ENCODE peak calls at places on chromosomes 11 and 22, in six cellular contexts. One of them, this sample, is unnamed.
A peak's percentile ranks its signal among the peaks of the same experiment; 100 is the strongest.

GRCh38 chr11:121459413-121460041 is 6.8 kb upstream of the SORL1-AS1 start:
- DNase-seq in astrocyte of the spinal cord: no peak
- DNase-seq in suprapubic skin: no peak
- DNase-seq in colonic mucosa: no peak
- DNase-seq in brain microvascular endothelial cell: no peak
- DNase-seq in AG09309: no peak
- DNase-seq in this sample: no peak

GRCh38 chr22:29716814-29717213 is 3.0 kb upstream of the CABP7 start:
- DNase-seq in AG09309: peak; percentile 10
- DNase-seq in colonic mucosa: peak; percentile 41
- DNase-seq in brain microvascular endothelial cell: peak; percentile 66
- DNase-seq in astrocyte of the spinal cord: peak; percentile 76
- DNase-seq in suprapubic skin: no peak
- DNase-seq in this sample: peak; percentile 90

GRCh38 chr22:39453765-39454378 is 2.9 kb upstream of the MGAT3 start:
- DNase-seq in suprapubic skin: no peak
- DNase-seq in colonic mucosa: no peak
- DNase-seq in brain microvascular endothelial cell: no peak
- DNase-seq in AG09309: no peak
- DNase-seq in astrocyte of the spinal cord: no peak
- DNase-seq in this sample: no peak

GRCh38 chr11:132072880-132073213 is 702.4 kb downstream of the NTM start:
- DNase-seq in brain microvascular endothelial cell: peak; percentile 33
- DNase-seq in AG09309: no peak
- DNase-seq in astrocyte of the spinal cord: no peak
- DNase-seq in colonic mucosa: no peak
- DNase-seq in suprapubic skin: no peak
- DNase-seq in this sample: no peak

GRCh38 chr11:8342821-8343681 is 79.4 kb upstream of the LMO1 start:
- DNase-seq in brain microvascular endothelial cell: no peak
- DNase-seq in astrocyte of the spinal cord: no peak
- DNase-seq in AG09309: no peak
- DNase-seq in suprapubic skin: no peak
- DNase-seq in colonic mucosa: no peak
- DNase-seq in this sample: no peak

GRCh38 chr22:24994070-24994763 is 41.7 kb downstream of the KIAA1671 start:
- DNase-seq in brain microvascular endothelial cell: no peak
- DNase-seq in suprapubic skin: no peak
- DNase-seq in astrocyte of the spinal cord: peak; percentile 46
- DNase-seq in colonic mucosa: peak; percentile 89
- DNase-seq in AG09309: no peak
- DNase-seq in this sample: no peak

GRCh38 chr22:26068571-26068970 is 100.7 kb upstream of the SEZ6L start:
- DNase-seq in AG09309: no peak
- DNase-seq in suprapubic skin: no peak
- DNase-seq in brain microvascular endothelial cell: no peak
- DNase-seq in astrocyte of the spinal cord: no peak
- DNase-seq in colonic mucosa: no peak
- DNase-seq in this sample: no peak

GRCh38 chr11:90434858-90435257 is 212.0 kb upstream of the CHORDC1 start:
- DNase-seq in suprapubic skin: no peak
- DNase-seq in astrocyte of the spinal cord: no peak
- DNase-seq in AG09309: no peak
- DNase-seq in colonic mucosa: no peak
- DNase-seq in brain microvascular endothelial cell: peak; percentile 21
- DNase-seq in this sample: no peak

GRCh38 chr11:102666331-102666957 is 39.1 kb downstream of the MMP27 start:
- DNase-seq in suprapubic skin: no peak
- DNase-seq in astrocyte of the spinal cord: peak; percentile 61
- DNase-seq in AG09309: peak; percentile 8
- DNase-seq in brain microvascular endothelial cell: peak; percentile 44
- DNase-seq in colonic mucosa: peak; percentile 31
- DNase-seq in this sample: no peak

DNA sequence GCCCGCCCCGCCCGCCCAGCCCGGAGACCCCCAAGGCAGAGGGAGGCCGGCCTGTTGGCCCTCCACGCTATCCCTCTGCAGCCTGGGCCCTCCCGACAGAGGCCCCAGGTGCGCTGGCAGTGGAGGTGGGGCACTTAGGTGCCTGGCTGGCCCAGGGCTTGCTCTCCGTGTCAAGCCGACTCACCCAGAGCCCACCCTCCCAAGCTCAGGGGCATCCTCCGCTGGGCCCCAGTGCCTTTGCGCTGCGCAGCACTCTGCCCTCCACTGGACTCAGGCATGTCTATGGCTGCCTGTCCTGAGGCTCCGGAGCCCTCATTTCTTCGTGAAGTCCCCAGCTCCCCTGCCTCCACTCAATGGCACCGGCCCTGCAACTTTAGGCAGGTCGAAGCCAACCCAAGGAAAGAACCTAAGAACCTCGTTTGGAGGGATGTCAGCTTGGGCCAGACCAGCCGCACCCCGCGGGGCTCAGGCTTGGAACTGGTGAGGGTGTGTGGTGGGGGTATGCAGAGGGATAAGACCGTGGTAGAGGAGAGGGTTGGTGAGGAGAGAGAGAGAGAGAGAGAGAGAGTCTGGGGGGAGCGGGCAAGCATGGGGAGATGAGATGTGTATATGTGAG is 6.1 kb downstream of the SMIM45 start:
- DNase-seq in brain microvascular endothelial cell: no peak
- DNase-seq in colonic mucosa: no peak
- DNase-seq in AG09309: no peak
- DNase-seq in suprapubic skin: no peak
- DNase-seq in astrocyte of the spinal cord: no peak
- DNase-seq in this sample: no peak
- TF ChIP-seq CTCF in brain microvascular endothelial cell: no peak
- TF ChIP-seq CTCF in colonic mucosa: peak; percentile 8
- TF ChIP-seq CTCF in AG09309: no peak
- TF ChIP-seq CTCF in suprapubic skin: no peak
- TF ChIP-seq CTCF in astrocyte of the spinal cord: no peak
- TF ChIP-seq CTCF in this sample: no peak

GRCh38 chr11:118672865-118673264 is 6.6 kb downstream of the TREH start:
- DNase-seq in astrocyte of the spinal cord: no peak
- DNase-seq in AG09309: no peak
- DNase-seq in brain microvascular endothelial cell: no peak
- DNase-seq in colonic mucosa: no peak
- DNase-seq in suprapubic skin: no peak
- DNase-seq in this sample: no peak
- TF ChIP-seq CTCF in astrocyte of the spinal cord: no peak
- TF ChIP-seq CTCF in AG09309: peak; percentile 27
- TF ChIP-seq CTCF in brain microvascular endothelial cell: peak; percentile 47
- TF ChIP-seq CTCF in colonic mucosa: no peak
- TF ChIP-seq CTCF in suprapubic skin: no peak
- TF ChIP-seq CTCF in this sample: peak; percentile 16

GRCh38 chr11:22923561-22923960 is 63.3 kb upstream of the CCDC179 start:
- DNase-seq in suprapubic skin: no peak
- DNase-seq in AG09309: no peak
- DNase-seq in astrocyte of the spinal cord: no peak
- DNase-seq in brain microvascular endothelial cell: no peak
- DNase-seq in colonic mucosa: no peak
- DNase-seq in this sample: no peak

GRCh38 chr11:22926341-22926740 is 66.1 kb upstream of the CCDC179 start:
- DNase-seq in suprapubic skin: no peak
- DNase-seq in brain microvascular endothelial cell: no peak
- DNase-seq in AG09309: no peak
- DNase-seq in astrocyte of the spinal cord: no peak
- DNase-seq in colonic mucosa: no peak
- DNase-seq in this sample: no peak

GRCh38 chr11:22922672-22923071 is 62.4 kb upstream of the CCDC179 start:
- DNase-seq in colonic mucosa: no peak
- DNase-seq in AG09309: no peak
- DNase-seq in astrocyte of the spinal cord: no peak
- DNase-seq in brain microvascular endothelial cell: no peak
- DNase-seq in suprapubic skin: no peak
- DNase-seq in this sample: no peak

GRCh38 chr11:22920939-22921565 is 60.8 kb upstream of the CCDC179 start:
- DNase-seq in astrocyte of the spinal cord: peak; percentile 57
- DNase-seq in colonic mucosa: peak; percentile 23
- DNase-seq in AG09309: peak; percentile 1
- DNase-seq in suprapubic skin: no peak
- DNase-seq in brain microvascular endothelial cell: peak; percentile 70
- DNase-seq in this sample: no peak
- TF ChIP-seq CTCF in astrocyte of the spinal cord: peak; percentile 87
- TF ChIP-seq CTCF in colonic mucosa: peak; percentile 37
- TF ChIP-seq CTCF in AG09309: peak; percentile 61
- TF ChIP-seq CTCF in suprapubic skin: no peak
- TF ChIP-seq CTCF in brain microvascular endothelial cell: peak; percentile 89
- TF ChIP-seq CTCF in this sample: peak; percentile 85

DNA sequence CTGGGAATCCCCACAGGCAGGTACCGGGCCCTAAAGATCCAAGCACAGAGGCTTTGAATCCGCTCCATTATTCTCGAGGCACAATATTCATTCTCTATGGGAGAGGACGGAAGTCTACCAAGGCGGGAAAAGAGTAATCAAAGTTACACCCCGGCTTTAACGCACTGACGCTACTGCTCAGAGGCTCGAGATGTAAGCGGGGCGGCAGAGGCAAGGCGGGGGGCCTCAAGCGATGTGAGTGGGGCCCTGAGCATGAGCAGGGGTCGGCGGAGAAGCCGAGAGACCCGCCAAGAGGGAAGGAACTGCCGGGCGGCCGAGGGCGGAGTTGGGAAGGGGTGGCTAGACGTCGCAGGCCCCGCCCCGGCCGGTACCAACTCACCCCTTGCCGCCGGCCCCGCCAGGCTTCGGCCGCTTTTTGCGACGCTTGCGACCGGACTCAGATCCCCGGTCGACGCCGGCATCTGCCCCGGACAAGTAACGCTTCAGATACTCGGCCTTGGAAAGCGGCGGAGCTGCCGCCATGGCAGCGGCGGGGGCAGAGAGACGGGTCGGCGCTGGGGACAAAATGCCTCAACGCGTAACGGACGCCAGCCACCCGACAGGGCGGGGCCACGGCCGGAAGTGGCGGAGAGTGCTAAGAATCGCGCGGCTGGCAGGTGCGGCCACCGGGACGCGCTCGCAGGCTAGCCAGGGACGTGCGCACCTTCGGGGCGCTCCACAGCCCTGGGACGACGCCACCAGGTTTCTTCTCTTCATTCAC is at the start of gene BUD13:
- DNase-seq in brain microvascular endothelial cell: peak; percentile 76
- DNase-seq in suprapubic skin: peak; percentile 93
- DNase-seq in colonic mucosa: peak; percentile 94
- DNase-seq in astrocyte of the spinal cord: peak; percentile 85
- DNase-seq in AG09309: no peak
- DNase-seq in this sample: peak; percentile 94
- TF ChIP-seq CTCF in brain microvascular endothelial cell: no peak
- TF ChIP-seq CTCF in suprapubic skin: no peak
- TF ChIP-seq CTCF in colonic mucosa: no peak
- TF ChIP-seq CTCF in astrocyte of the spinal cord: no peak
- TF ChIP-seq CTCF in AG09309: no peak
- TF ChIP-seq CTCF in this sample: no peak

DNA sequence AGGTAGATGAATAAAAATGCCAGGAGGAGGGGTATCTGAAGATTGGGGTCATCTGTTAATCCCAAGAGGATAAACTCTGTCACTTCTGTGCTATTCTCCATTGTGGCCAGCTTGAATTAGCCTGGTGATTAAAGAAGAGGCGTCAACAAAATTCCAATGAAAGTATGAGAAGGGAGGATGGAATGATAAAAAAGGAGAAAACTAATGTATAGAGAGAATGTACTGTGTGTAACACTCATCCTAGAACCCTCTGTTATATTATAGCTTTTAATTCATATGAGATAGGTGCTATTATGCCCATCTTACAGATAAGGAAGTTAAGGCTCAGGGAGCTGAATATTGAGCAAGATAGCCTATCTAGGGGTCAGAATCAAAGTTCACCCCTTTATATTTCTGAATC is at the start of gene OR5B21:
- DNase-seq in colonic mucosa: no peak
- DNase-seq in brain microvascular endothelial cell: no peak
- DNase-seq in AG09309: no peak
- DNase-seq in suprapubic skin: no peak
- DNase-seq in astrocyte of the spinal cord: no peak
- DNase-seq in this sample: no peak
- TF ChIP-seq CTCF in colonic mucosa: no peak
- TF ChIP-seq CTCF in brain microvascular endothelial cell: no peak
- TF ChIP-seq CTCF in AG09309: no peak
- TF ChIP-seq CTCF in suprapubic skin: no peak
- TF ChIP-seq CTCF in astrocyte of the spinal cord: no peak
- TF ChIP-seq CTCF in this sample: no peak

DNA sequence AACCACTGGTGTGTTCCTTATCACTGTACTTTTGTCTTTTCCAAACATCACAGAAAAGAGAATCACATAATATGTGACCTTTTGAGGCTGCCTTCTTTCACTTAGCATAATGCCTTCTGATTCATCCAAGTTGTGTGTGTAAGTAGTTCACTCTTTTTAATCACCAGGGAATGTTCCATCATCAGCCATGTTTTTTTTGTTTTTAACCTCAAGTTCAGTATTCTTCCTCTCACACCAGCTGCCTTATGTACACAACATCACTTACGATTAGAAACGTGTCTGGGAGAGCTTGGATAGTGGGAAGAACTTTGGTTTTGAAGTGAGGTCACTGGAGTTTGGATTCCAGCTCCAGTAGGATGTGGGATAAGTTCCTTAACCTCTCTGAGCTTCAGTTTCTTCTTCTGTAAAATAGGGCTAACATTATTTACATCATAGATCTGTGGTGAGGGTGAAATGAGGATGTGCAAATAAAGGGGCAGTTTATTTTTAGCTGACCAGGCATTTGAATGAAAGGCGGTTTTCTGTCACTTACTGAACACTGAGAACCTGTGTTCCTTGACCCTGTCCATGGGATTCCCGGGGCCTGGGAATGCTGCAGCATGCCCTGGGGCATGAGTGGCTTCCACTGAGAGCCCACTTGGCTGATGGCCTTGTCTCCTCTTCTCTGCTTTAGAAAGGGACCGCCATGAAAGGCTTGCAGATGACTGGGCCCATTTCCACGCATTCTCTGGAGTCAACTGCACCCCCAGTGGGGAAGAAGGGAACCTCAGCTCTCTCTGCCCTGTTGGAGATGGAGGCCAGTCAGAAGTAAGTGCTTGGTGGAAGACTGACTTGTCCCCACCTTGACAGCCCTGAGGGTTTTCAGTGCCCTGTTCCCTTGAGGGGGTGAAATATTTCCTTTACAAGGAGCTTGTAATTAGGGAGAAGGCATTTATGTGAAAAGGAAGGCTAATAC is 92.6 kb downstream of the DEPDC5 start:
- DNase-seq in suprapubic skin: peak; percentile 45
- DNase-seq in AG09309: no peak
- DNase-seq in astrocyte of the spinal cord: peak; percentile 72
- DNase-seq in brain microvascular endothelial cell: peak; percentile 68
- DNase-seq in colonic mucosa: no peak
- DNase-seq in this sample: no peak
- TF ChIP-seq CTCF in suprapubic skin: no peak
- TF ChIP-seq CTCF in AG09309: peak; percentile 22
- TF ChIP-seq CTCF in astrocyte of the spinal cord: peak; percentile 38
- TF ChIP-seq CTCF in brain microvascular endothelial cell: peak; percentile 74
- TF ChIP-seq CTCF in colonic mucosa: no peak
- TF ChIP-seq CTCF in this sample: peak; percentile 17

GRCh38 chr11:97140885-97141494 is 751.2 kb downstream of the JRKL start:
- DNase-seq in astrocyte of the spinal cord: no peak
- DNase-seq in AG09309: no peak
- DNase-seq in colonic mucosa: no peak
- DNase-seq in brain microvascular endothelial cell: no peak
- DNase-seq in suprapubic skin: no peak
- DNase-seq in this sample: no peak
- TF ChIP-seq CTCF in astrocyte of the spinal cord: peak; percentile 21
- TF ChIP-seq CTCF in AG09309: no peak
- TF ChIP-seq CTCF in colonic mucosa: peak; percentile 44
- TF ChIP-seq CTCF in brain microvascular endothelial cell: peak; percentile 19
- TF ChIP-seq CTCF in suprapubic skin: no peak
- TF ChIP-seq CTCF in this sample: peak; percentile 35

GRCh38 chr11:6920702-6921101 is at the start of gene OR2D3:
- DNase-seq in suprapubic skin: no peak
- DNase-seq in colonic mucosa: no peak
- DNase-seq in brain microvascular endothelial cell: no peak
- DNase-seq in astrocyte of the spinal cord: no peak
- DNase-seq in AG09309: no peak
- DNase-seq in this sample: no peak
- TF ChIP-seq CTCF in suprapubic skin: no peak
- TF ChIP-seq CTCF in colonic mucosa: no peak
- TF ChIP-seq CTCF in brain microvascular endothelial cell: no peak
- TF ChIP-seq CTCF in astrocyte of the spinal cord: no peak
- TF ChIP-seq CTCF in AG09309: no peak
- TF ChIP-seq CTCF in this sample: no peak

GRCh38 chr22:43826142-43827093 is 14.3 kb upstream of the EFCAB6 start:
- DNase-seq in colonic mucosa: no peak
- DNase-seq in brain microvascular endothelial cell: peak; percentile 63
- DNase-seq in AG09309: peak; percentile 39
- DNase-seq in astrocyte of the spinal cord: peak; percentile 86
- DNase-seq in suprapubic skin: no peak
- DNase-seq in this sample: peak; percentile 78
- TF ChIP-seq CTCF in colonic mucosa: no peak
- TF ChIP-seq CTCF in brain microvascular endothelial cell: peak; percentile 47
- TF ChIP-seq CTCF in AG09309: peak; percentile 56
- TF ChIP-seq CTCF in astrocyte of the spinal cord: peak; percentile 27
- TF ChIP-seq CTCF in suprapubic skin: no peak
- TF ChIP-seq CTCF in this sample: peak; percentile 40

This sample was measured in osteocyte.